ENCODE peak calls at places on chromosome 7, in six cellular contexts. Z, L, A, V, U and S are unnamed samples.

GRCh38 chr7:98283127-98283886 is 1.8 kb downstream of the BRI3 start:
- DNase-seq in Z (peak), L (no peak), A (no peak), V (no peak), U (peak), S (no peak)

GRCh38 chr7:97179454-97180104 is 62.1 kb downstream of the SDHAF3 start:
- DNase-seq in Z (peak), L (peak), A (peak), V (no peak), U (no peak), S (peak)

GRCh38 chr7:134619627-134620331 is 26.9 kb upstream of the BPGM start:
- DNase-seq in Z (peak), L (no peak), A (no peak), V (no peak), U (no peak), S (no peak)

GRCh38 chr7:1646391-1646790 is 23.7 kb upstream of the ELFN1 start:
- DNase-seq in Z (no peak), L (no peak), A (no peak), V (no peak), U (no peak), S (no peak)

GRCh38 chr7:130441408-130441854 is 615 bp upstream of the CEP41 start:
- DNase-seq in Z (peak), L (no peak), A (no peak), V (no peak), U (no peak), S (no peak)

GRCh38 chr7:158487546-158488224 is 99.9 kb downstream of the PTPRN2 start:
- DNase-seq in Z (no peak), L (no peak), A (no peak), V (no peak), U (no peak), S (no peak)

GRCh38 chr7:156751319-156751718 is 110.7 kb downstream of the RNF32 start:
- DNase-seq in Z (peak), L (no peak), A (peak), V (no peak), U (no peak), S (no peak)

GRCh38 chr7:55128693-55129394 is 110.0 kb downstream of the EGFR start:
- DNase-seq in Z (peak), L (no peak), A (peak), V (no peak), U (no peak), S (no peak)

GRCh38 chr7:78151229-78151628 is 352.7 kb downstream of the PHTF2 start:
- DNase-seq in Z (peak), L (no peak), A (peak), V (no peak), U (no peak), S (no peak)

GRCh38 chr7:103343758-103344452 is 662 bp downstream of the DNAJC2 start:
- DNase-seq in Z (peak), L (no peak), A (no peak), V (no peak), U (no peak), S (no peak)

GRCh38 chr7:119935418-119936025 is 337.5 kb upstream of the KCND2 start:
- DNase-seq in Z (peak), L (no peak), A (peak), V (no peak), U (no peak), S (no peak)

GRCh38 chr7:46916581-46916980 is 665.3 kb downstream of the TNS3 start:
- DNase-seq in Z (no peak), L (no peak), A (no peak), V (no peak), U (no peak), S (no peak)

GRCh38 chr7:10703981-10704380 is 269.7 kb upstream of the PHF14 start:
- DNase-seq in Z (no peak), L (no peak), A (no peak), V (no peak), U (no peak), S (no peak)

GRCh38 chr7:136687693-136688322 is 180.6 kb upstream of the CHRM2 start:
- DNase-seq in Z (peak), L (no peak), A (peak), V (no peak), U (no peak), S (no peak)

GRCh38 chr7:112080974-112081373 is 125.2 kb downstream of the DOCK4 start:
- DNase-seq in Z (no peak), L (no peak), A (no peak), V (no peak), U (peak), S (no peak)

GRCh38 chr7:112495820-112496462 is 15.2 kb downstream of the LSMEM1 start:
- DNase-seq in Z (peak), L (peak), A (peak), V (no peak), U (no peak), S (peak)

GRCh38 chr7:146262527-146262926 is 145.9 kb downstream of the CNTNAP2 start:
- DNase-seq in Z (no peak), L (no peak), A (no peak), V (no peak), U (no peak), S (no peak)

GRCh38 chr7:35258891-35259537 is 5.1 kb upstream of the TBX20 start:
- DNase-seq in Z (no peak), L (no peak), A (no peak), V (no peak), U (no peak), S (no peak)

GRCh38 chr7:45108863-45109262 is 2.6 kb downstream of the TBRG4 start:
- DNase-seq in Z (no peak), L (no peak), A (no peak), V (no peak), U (no peak), S (no peak)

GRCh38 chr7:36448781-36449379 is 59.2 kb downstream of the ANLN start:
- DNase-seq in Z (peak), L (no peak), A (no peak), V (no peak), U (no peak), S (no peak)

GRCh38 chr7:111730476-111731300 is 168.4 kb upstream of the IMMP2L start:
- DNase-seq in Z (peak), L (no peak), A (peak), V (no peak), U (no peak), S (no peak)

GRCh38 chr7:127186686-127187085 is 66.1 kb downstream of the GRM8 start:
- DNase-seq in Z (no peak), L (no peak), A (no peak), V (no peak), U (no peak), S (no peak)

GRCh38 chr7:74479961-74480829 is 26.5 kb downstream of the GTF2IRD1 start:
- DNase-seq in Z (peak), L (no peak), A (peak), V (no peak), U (peak), S (no peak)

GRCh38 chr7:121002755-121003114 is 14.2 kb downstream of the CPED1 start:
- DNase-seq in Z (no peak), L (no peak), A (no peak), V (no peak), U (no peak), S (no peak)